ENCODE peak calls at places on chromosomes 11 and 22, in nine cellular contexts. One of them, this sample, is unnamed.

GRCh38 chr11:116691779-116692178 is 81.0 kb downstream of the BUD13 start:
- DNase-seq in A549: no peak
- DNase-seq in H1: peak; percentile 95
- DNase-seq in stomach: peak; percentile 56
- DNase-seq in adrenal gland: peak; percentile 49
- DNase-seq in erythroblast: peak; percentile 58
- DNase-seq in GM12891: peak; percentile 91
- DNase-seq in suprapubic skin: peak; percentile 66
- DNase-seq in prostate gland: peak; percentile 16
- DNase-seq in this sample: peak; percentile 89

GRCh38 chr11:41431784-41432183 is 27.7 kb downstream of the LRRC4C start:
- DNase-seq in A549: peak; percentile 3
- DNase-seq in H1: no peak
- DNase-seq in stomach: no peak
- DNase-seq in adrenal gland: no peak
- DNase-seq in erythroblast: peak; percentile 0
- DNase-seq in GM12891: no peak
- DNase-seq in suprapubic skin: no peak
- DNase-seq in prostate gland: no peak
- DNase-seq in this sample: no peak

GRCh38 chr11:34239465-34240149 is 118.2 kb downstream of the ABTB2 start:
- DNase-seq in A549: no peak
- DNase-seq in H1: no peak
- DNase-seq in stomach: no peak
- DNase-seq in adrenal gland: no peak
- DNase-seq in erythroblast: no peak
- DNase-seq in GM12891: no peak
- DNase-seq in suprapubic skin: no peak
- DNase-seq in prostate gland: no peak
- DNase-seq in this sample: no peak

GRCh38 chr11:118051611-118052461 is 25.0 kb upstream of the TMPRSS4 start:
- DNase-seq in A549: no peak
- DNase-seq in H1: no peak
- DNase-seq in stomach: peak; percentile 27
- DNase-seq in adrenal gland: peak; percentile 16
- DNase-seq in erythroblast: no peak
- DNase-seq in GM12891: no peak
- DNase-seq in suprapubic skin: no peak
- DNase-seq in prostate gland: no peak
- DNase-seq in this sample: no peak

GRCh38 chr11:1422481-1422880 is 32.7 kb downstream of the BRSK2 start:
- DNase-seq in A549: peak; percentile 43
- DNase-seq in H1: no peak
- DNase-seq in stomach: no peak
- DNase-seq in adrenal gland: no peak
- DNase-seq in erythroblast: no peak
- DNase-seq in GM12891: no peak
- DNase-seq in suprapubic skin: no peak
- DNase-seq in prostate gland: no peak
- DNase-seq in this sample: no peak

GRCh38 chr11:45658292-45658991 is 7.0 kb downstream of the CHST1 start:
- DNase-seq in A549: no peak
- DNase-seq in H1: peak; percentile 77
- DNase-seq in stomach: peak; percentile 34
- DNase-seq in adrenal gland: peak; percentile 82
- DNase-seq in erythroblast: no peak
- DNase-seq in GM12891: no peak
- DNase-seq in suprapubic skin: no peak
- DNase-seq in prostate gland: no peak
- DNase-seq in this sample: no peak

GRCh38 chr22:19473578-19473977 is 5.4 kb downstream of the UFD1 start:
- DNase-seq in A549: peak; percentile 6
- DNase-seq in H1: no peak
- DNase-seq in stomach: no peak
- DNase-seq in adrenal gland: no peak
- DNase-seq in erythroblast: peak; percentile 16
- DNase-seq in GM12891: no peak
- DNase-seq in suprapubic skin: no peak
- DNase-seq in prostate gland: no peak
- DNase-seq in this sample: no peak

GRCh38 chr22:33853200-33854097 is 66.8 kb downstream of the LARGE1 start:
- DNase-seq in A549: peak; percentile 42
- DNase-seq in H1: no peak
- DNase-seq in stomach: peak; percentile 85
- DNase-seq in adrenal gland: peak; percentile 77
- DNase-seq in erythroblast: no peak
- DNase-seq in GM12891: peak; percentile 47
- DNase-seq in suprapubic skin: no peak
- DNase-seq in prostate gland: peak; percentile 89
- DNase-seq in this sample: peak; percentile 66

GRCh38 chr11:45021692-45022130 is 71.0 kb upstream of the TP53I11 start:
- DNase-seq in A549: no peak
- DNase-seq in H1: peak; percentile 67
- DNase-seq in stomach: no peak
- DNase-seq in adrenal gland: peak; percentile 30
- DNase-seq in erythroblast: no peak
- DNase-seq in GM12891: no peak
- DNase-seq in suprapubic skin: peak; percentile 88
- DNase-seq in prostate gland: no peak
- DNase-seq in this sample: no peak

GRCh38 chr11:57336111-57336666 is 497 bp upstream of the SSRP1 start:
- DNase-seq in A549: no peak
- DNase-seq in H1: no peak
- DNase-seq in stomach: no peak
- DNase-seq in adrenal gland: no peak
- DNase-seq in erythroblast: no peak
- DNase-seq in GM12891: no peak
- DNase-seq in suprapubic skin: no peak
- DNase-seq in prostate gland: no peak
- DNase-seq in this sample: no peak

GRCh38 chr11:102608699-102609098 is 16.4 kb downstream of the MMP20 start:
- DNase-seq in A549: no peak
- DNase-seq in H1: no peak
- DNase-seq in stomach: no peak
- DNase-seq in adrenal gland: no peak
- DNase-seq in erythroblast: no peak
- DNase-seq in GM12891: no peak
- DNase-seq in suprapubic skin: no peak
- DNase-seq in prostate gland: no peak
- DNase-seq in this sample: no peak

GRCh38 chr11:86775342-86775741 is 25.0 kb upstream of the PRSS23 start:
- DNase-seq in A549: no peak
- DNase-seq in H1: no peak
- DNase-seq in stomach: no peak
- DNase-seq in adrenal gland: no peak
- DNase-seq in erythroblast: no peak
- DNase-seq in GM12891: no peak
- DNase-seq in suprapubic skin: no peak
- DNase-seq in prostate gland: no peak
- DNase-seq in this sample: no peak

GRCh38 chr22:19765477-19766234 is 5.1 kb downstream of the TBX1 start:
- DNase-seq in A549: no peak
- DNase-seq in H1: peak; percentile 84
- DNase-seq in stomach: no peak
- DNase-seq in adrenal gland: no peak
- DNase-seq in erythroblast: no peak
- DNase-seq in GM12891: no peak
- DNase-seq in suprapubic skin: no peak
- DNase-seq in prostate gland: no peak
- DNase-seq in this sample: no peak

GRCh38 chr22:36225333-36225922 is 13.9 kb downstream of the APOL2 start:
- DNase-seq in A549: no peak
- DNase-seq in H1: no peak
- DNase-seq in stomach: no peak
- DNase-seq in adrenal gland: no peak
- DNase-seq in erythroblast: no peak
- DNase-seq in GM12891: no peak
- DNase-seq in suprapubic skin: peak; percentile 29
- DNase-seq in prostate gland: no peak
- DNase-seq in this sample: no peak

GRCh38 chr22:49697047-49697446 is 130.6 kb downstream of the BRD1 start:
- DNase-seq in A549: no peak
- DNase-seq in H1: no peak
- DNase-seq in stomach: no peak
- DNase-seq in adrenal gland: no peak
- DNase-seq in erythroblast: no peak
- DNase-seq in GM12891: no peak
- DNase-seq in suprapubic skin: no peak
- DNase-seq in prostate gland: no peak
- DNase-seq in this sample: no peak

GRCh38 chr11:62556102-62556871 is 9.7 kb upstream of the AHNAK start:
- DNase-seq in A549: peak; percentile 95
- DNase-seq in H1: peak; percentile 77
- DNase-seq in stomach: peak; percentile 89
- DNase-seq in adrenal gland: peak; percentile 95
- DNase-seq in erythroblast: peak; percentile 74
- DNase-seq in GM12891: no peak
- DNase-seq in suprapubic skin: peak; percentile 97
- DNase-seq in prostate gland: peak; percentile 87
- DNase-seq in this sample: no peak

GRCh38 chr11:64885367-64886286 is 7.2 kb upstream of the EHD1 start:
- DNase-seq in A549: peak; percentile 68
- DNase-seq in H1: no peak
- DNase-seq in stomach: no peak
- DNase-seq in adrenal gland: no peak
- DNase-seq in erythroblast: peak; percentile 94
- DNase-seq in GM12891: no peak
- DNase-seq in suprapubic skin: no peak
- DNase-seq in prostate gland: no peak
- DNase-seq in this sample: no peak
- TF ChIP-seq POLR2A in A549: no peak
- TF ChIP-seq POLR2A in H1: no peak
- TF ChIP-seq POLR2A in stomach: no peak
- TF ChIP-seq POLR2A in adrenal gland: no peak
- TF ChIP-seq POLR2A in erythroblast: peak; percentile 92
- TF ChIP-seq POLR2A in GM12891: no peak
- TF ChIP-seq POLR2A in suprapubic skin: no peak
- TF ChIP-seq POLR2A in prostate gland: no peak
- TF ChIP-seq POLR2A in this sample: no peak

GRCh38 chr22:31715157-31715778 is 34.7 kb downstream of the PRR14L start:
- DNase-seq in A549: no peak
- DNase-seq in H1: no peak
- DNase-seq in stomach: no peak
- DNase-seq in adrenal gland: no peak
- DNase-seq in erythroblast: no peak
- DNase-seq in GM12891: no peak
- DNase-seq in suprapubic skin: no peak
- DNase-seq in prostate gland: no peak
- DNase-seq in this sample: no peak
- TF ChIP-seq POLR2A in A549: no peak
- TF ChIP-seq POLR2A in H1: no peak
- TF ChIP-seq POLR2A in stomach: no peak
- TF ChIP-seq POLR2A in adrenal gland: no peak
- TF ChIP-seq POLR2A in erythroblast: no peak
- TF ChIP-seq POLR2A in GM12891: no peak
- TF ChIP-seq POLR2A in suprapubic skin: no peak
- TF ChIP-seq POLR2A in prostate gland: no peak
- TF ChIP-seq POLR2A in this sample: no peak

DNA sequence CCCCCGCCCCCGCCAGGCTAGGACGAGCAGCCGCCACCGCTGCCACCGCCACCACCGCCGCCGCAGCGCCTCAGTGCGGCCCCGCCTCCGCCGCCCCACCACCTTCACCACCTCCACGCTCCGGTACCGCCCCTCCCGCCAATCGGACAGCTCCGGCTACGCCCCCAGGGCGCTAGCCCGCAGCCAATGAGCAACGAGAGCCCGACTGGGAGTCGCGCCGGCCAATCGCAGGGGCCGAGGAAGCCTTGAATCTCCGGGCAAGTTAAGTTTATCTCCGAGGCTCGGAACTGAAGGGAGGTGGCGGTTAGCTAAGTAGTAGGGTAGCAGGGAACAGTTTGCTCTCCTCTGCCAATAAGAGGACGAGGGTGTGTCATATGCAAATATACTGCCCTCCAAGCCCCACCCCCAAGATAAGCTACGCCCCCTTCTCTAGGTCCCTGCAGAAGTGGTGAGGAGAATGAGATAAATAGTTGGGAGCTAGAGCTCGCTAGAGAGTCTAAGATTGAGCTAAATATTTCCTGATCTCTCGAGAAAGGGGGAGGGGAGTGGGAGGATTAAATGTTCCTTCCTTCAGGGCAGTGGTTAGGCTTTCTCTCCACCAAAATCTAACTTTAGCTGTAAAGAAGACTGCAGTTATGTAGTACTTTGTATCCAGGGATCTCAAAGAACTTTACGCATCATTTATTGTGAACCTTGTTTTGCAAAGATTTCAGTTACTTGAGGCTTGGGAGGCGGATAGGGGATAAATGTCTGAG is at the start of gene SESN3:
- DNase-seq in A549: peak; percentile 96
- DNase-seq in H1: peak; percentile 97
- DNase-seq in stomach: peak; percentile 98
- DNase-seq in adrenal gland: peak; percentile 99
- DNase-seq in erythroblast: peak; percentile 99
- DNase-seq in GM12891: peak; percentile 78
- DNase-seq in suprapubic skin: peak; percentile 99
- DNase-seq in prostate gland: peak; percentile 99
- DNase-seq in this sample: peak; percentile 76
- TF ChIP-seq POLR2A in A549: peak; percentile 65
- TF ChIP-seq POLR2A in H1: peak; percentile 72
- TF ChIP-seq POLR2A in stomach: no peak
- TF ChIP-seq POLR2A in adrenal gland: peak; percentile 96
- TF ChIP-seq POLR2A in erythroblast: peak; percentile 76
- TF ChIP-seq POLR2A in GM12891: peak; percentile 86
- TF ChIP-seq POLR2A in suprapubic skin: no peak
- TF ChIP-seq POLR2A in prostate gland: peak; percentile 81
- TF ChIP-seq POLR2A in this sample: peak; percentile 66

GRCh38 chr11:65436412-65437032 is 13.9 kb downstream of the NEAT1 start:
- DNase-seq in A549: no peak
- DNase-seq in H1: no peak
- DNase-seq in stomach: peak; percentile 24
- DNase-seq in adrenal gland: peak; percentile 60
- DNase-seq in erythroblast: no peak
- DNase-seq in GM12891: no peak
- DNase-seq in suprapubic skin: peak; percentile 59
- DNase-seq in prostate gland: peak; percentile 29
- DNase-seq in this sample: no peak

GRCh38 chr11:65434667-65435179 is 12.1 kb downstream of the NEAT1 start:
- DNase-seq in A549: peak; percentile 17
- DNase-seq in H1: no peak
- DNase-seq in stomach: no peak
- DNase-seq in adrenal gland: peak; percentile 42
- DNase-seq in erythroblast: no peak
- DNase-seq in GM12891: no peak
- DNase-seq in suprapubic skin: no peak
- DNase-seq in prostate gland: no peak
- DNase-seq in this sample: no peak

GRCh38 chr11:65434057-65434666 is 11.6 kb downstream of the NEAT1 start:
- DNase-seq in A549: peak; percentile 26
- DNase-seq in H1: no peak
- DNase-seq in stomach: no peak
- DNase-seq in adrenal gland: peak; percentile 45
- DNase-seq in erythroblast: peak; percentile 64
- DNase-seq in GM12891: no peak
- DNase-seq in suprapubic skin: no peak
- DNase-seq in prostate gland: peak; percentile 15
- DNase-seq in this sample: no peak

GRCh38 chr11:65435981-65436411 is 13.4 kb downstream of the NEAT1 start:
- DNase-seq in A549: peak; percentile 44
- DNase-seq in H1: peak; percentile 23
- DNase-seq in stomach: peak; percentile 49
- DNase-seq in adrenal gland: peak; percentile 70
- DNase-seq in erythroblast: no peak
- DNase-seq in GM12891: no peak
- DNase-seq in suprapubic skin: peak; percentile 62
- DNase-seq in prostate gland: peak; percentile 36
- DNase-seq in this sample: no peak

GRCh38 chr11:65435330-65435931 is 12.8 kb downstream of the NEAT1 start:
- DNase-seq in A549: peak; percentile 27
- DNase-seq in H1: peak; percentile 19
- DNase-seq in stomach: no peak
- DNase-seq in adrenal gland: peak; percentile 51
- DNase-seq in erythroblast: no peak
- DNase-seq in GM12891: no peak
- DNase-seq in suprapubic skin: no peak
- DNase-seq in prostate gland: peak; percentile 21
- DNase-seq in this sample: no peak
- TF ChIP-seq POLR2A in A549: no peak
- TF ChIP-seq POLR2A in H1: no peak
- TF ChIP-seq POLR2A in stomach: no peak
- TF ChIP-seq POLR2A in adrenal gland: no peak
- TF ChIP-seq POLR2A in erythroblast: peak; percentile 9
- TF ChIP-seq POLR2A in GM12891: no peak
- TF ChIP-seq POLR2A in suprapubic skin: no peak
- TF ChIP-seq POLR2A in prostate gland: peak; percentile 8
- TF ChIP-seq POLR2A in this sample: no peak